ENCODE peak calls at places on chromosomes 5 and 9, in six cellular contexts. Y is activated T-cell treated with anti-CD3 and anti-CD28 coated beads for 1 hour, U is NCI-H1105 treated with DMSO at 0.1 percent for 48 hours, H is fibroblast of gingiva, J is A172, F is BE2C. B is an unnamed sample.
A peak's percentile ranks its signal among the peaks of the same experiment; 100 is the strongest.

GRCh38 chr5:132257131-132258101 is at the start of gene PDLIM4:
- DNase-seq in Y (no peak), U (no peak), H (peak; percentile 28), J (no peak), F (peak; percentile 80), B (no peak)

GRCh38 chr5:157384971-157385709 is 74.9 kb upstream of the NIPAL4 start:
- DNase-seq in Y (no peak), U (no peak), H (peak; percentile 93), J (peak; percentile 97), F (peak; percentile 51), B (no peak)

GRCh38 chr9:125700791-125701190 is 6.2 kb downstream of the MAPKAP1 start:
- DNase-seq in Y (no peak), U (no peak), H (peak; percentile 14), J (peak; percentile 85), F (no peak), B (no peak)

GRCh38 chr5:134874831-134875655 is 872 bp downstream of the TXNDC15 start:
- DNase-seq in Y (no peak), U (no peak), H (peak; percentile 91), J (peak; percentile 72), F (peak; percentile 83), B (peak; percentile 38)

GRCh38 chr5:137724251-137724650 is 11.6 kb downstream of the KLHL3 start:
- DNase-seq in Y (no peak), U (no peak), H (no peak), J (no peak), F (no peak), B (no peak)

GRCh38 chr5:78782728-78783127 is 134.2 kb upstream of the LHFPL2 start:
- DNase-seq in Y (no peak), U (no peak), H (no peak), J (no peak), F (no peak), B (no peak)

GRCh38 chr5:149215478-149216042 is 56.1 kb upstream of the AFAP1L1 start:
- DNase-seq in Y (no peak), U (no peak), H (no peak), J (no peak), F (no peak), B (no peak)

GRCh38 chr5:172707285-172708182 is 63.5 kb downstream of the DUSP1 start:
- DNase-seq in Y (no peak), U (no peak), H (peak; percentile 62), J (peak; percentile 79), F (peak; percentile 83), B (no peak)

GRCh38 chr9:98745470-98745869 is 36.7 kb upstream of the GABBR2 start:
- DNase-seq in Y (no peak), U (no peak), H (no peak), J (no peak), F (no peak), B (no peak)

GRCh38 chr9:3497406-3497805 is 28.4 kb downstream of the RFX3 start:
- DNase-seq in Y (no peak), U (no peak), H (peak; percentile 8), J (peak; percentile 46), F (no peak), B (no peak)

GRCh38 chr5:134127376-134127861 is 12.9 kb downstream of the TCF7 start:
- DNase-seq in Y (no peak), U (no peak), H (peak; percentile 54), J (peak; percentile 89), F (no peak), B (no peak)

GRCh38 chr5:149935431-149935901 is 9.1 kb downstream of the PDE6A start:
- DNase-seq in Y (no peak), U (no peak), H (no peak), J (no peak), F (no peak), B (no peak)

GRCh38 chr9:85716031-85716877 is 25.5 kb downstream of the AGTPBP1 start:
- DNase-seq in Y (no peak), U (no peak), H (no peak), J (no peak), F (no peak), B (no peak)

GRCh38 chr5:95723632-95724369 is 7.3 kb upstream of the RHOBTB3 start:
- DNase-seq in Y (no peak), U (no peak), H (no peak), J (no peak), F (peak; percentile 79), B (no peak)

GRCh38 chr5:138488481-138488945 is 23.2 kb downstream of the EGR1 start:
- DNase-seq in Y (no peak), U (no peak), H (no peak), J (peak; percentile 55), F (no peak), B (no peak)

GRCh38 chr5:123755587-123756324 is 243.8 kb downstream of the CSNK1G3 start:
- DNase-seq in Y (no peak), U (no peak), H (peak; percentile 65), J (no peak), F (no peak), B (no peak)

GRCh38 chr9:110620726-110621125 is 41.2 kb upstream of the SVEP1 start:
- DNase-seq in Y (no peak), U (no peak), H (peak; percentile 67), J (no peak), F (no peak), B (no peak)

GRCh38 chr5:39309534-39309933 is 54.8 kb downstream of the C9 start:
- DNase-seq in Y (no peak), U (no peak), H (no peak), J (no peak), F (no peak), B (no peak)

GRCh38 chr9:3960661-3961144 is 339.2 kb downstream of the GLIS3 start:
- DNase-seq in Y (no peak), U (no peak), H (peak; percentile 74), J (no peak), F (no peak), B (no peak)

GRCh38 chr9:37902804-37903580 is 935 bp downstream of the SLC25A51 start:
- DNase-seq in Y (no peak), U (peak; percentile 7), H (peak; percentile 48), J (peak; percentile 23), F (no peak), B (no peak)

GRCh38 chr9:9743822-9744221 is 869.0 kb downstream of the PTPRD start:
- DNase-seq in Y (no peak), U (no peak), H (no peak), J (no peak), F (no peak), B (no peak)

GRCh38 chr5:95048633-95049032 is 236.3 kb downstream of the MCTP1 start:
- DNase-seq in Y (no peak), U (no peak), H (no peak), J (no peak), F (no peak), B (no peak)

GRCh38 chr9:82532504-82532903 is 530.4 kb downstream of the RASEF start:
- DNase-seq in Y (no peak), U (peak; percentile 22), H (no peak), J (peak; percentile 19), F (no peak), B (no peak)

GRCh38 chr5:142644640-142645361 is 41.1 kb downstream of the FGF1 start:
- DNase-seq in Y (no peak), U (no peak), H (peak; percentile 97), J (peak; percentile 99), F (no peak), B (peak; percentile 79)

GRCh38 chr5:179606910-179607448 is 16.5 kb downstream of the HNRNPH1 start:
- DNase-seq in Y (no peak), U (no peak), H (no peak), J (no peak), F (peak; percentile 29), B (no peak)

GRCh38 chr5:80697100-80697499 is 42.3 kb upstream of the DHFR start:
- DNase-seq in Y (no peak), U (no peak), H (no peak), J (no peak), F (no peak), B (no peak)

GRCh38 chr9:12813960-12814876 is 39.4 kb downstream of the LURAP1L start:
- DNase-seq in Y (no peak), U (peak; percentile 44), H (peak; percentile 96), J (peak; percentile 92), F (peak; percentile 82), B (peak; percentile 80)

GRCh38 chr9:96031962-96032534 is 156.6 kb downstream of the ERCC6L2 start:
- DNase-seq in Y (no peak), U (no peak), H (no peak), J (no peak), F (no peak), B (no peak)

GRCh38 chr5:88518131-88519016 is 249.7 kb upstream of the TMEM161B start:
- DNase-seq in Y (no peak), U (no peak), H (no peak), J (peak; percentile 38), F (no peak), B (no peak)

GRCh38 chr9:127970401-127971313 is 10.1 kb downstream of the EEIG1 start:
- DNase-seq in Y (peak; percentile 50), U (peak; percentile 1), H (no peak), J (no peak), F (peak; percentile 11), B (no peak)

B was measured in Panc1.